ENCODE peak calls at places on chromosome X, in five cellular contexts. One of them, this sample, is unnamed.

GRCh38 chrX:9315086-9315485 is 149.8 kb upstream of the TBL1X start:
- DNase-seq in head of caudate nucleus: no peak
- DNase-seq in caudate nucleus: no peak
- DNase-seq in CD4-positive, alpha-beta T cell: no peak
- DNase-seq in pancreas: no peak
- DNase-seq in this sample: no peak

GRCh38 chrX:46929439-46930018 is 17.3 kb downstream of the JADE3 start:
- DNase-seq in caudate nucleus: no peak
- DNase-seq in pancreas: no peak
- DNase-seq in CD4-positive, alpha-beta T cell: no peak
- DNase-seq in head of caudate nucleus: no peak
- DNase-seq in this sample: no peak

GRCh38 chrX:10529344-10529743 is 91.0 kb downstream of the MID1 start:
- DNase-seq in pancreas: no peak
- DNase-seq in head of caudate nucleus: no peak
- DNase-seq in caudate nucleus: no peak
- DNase-seq in CD4-positive, alpha-beta T cell: no peak
- DNase-seq in this sample: no peak

GRCh38 chrX:42714981-42715688 is 62.8 kb downstream of the PPP1R2C start:
- DNase-seq in pancreas: peak; percentile 70
- DNase-seq in head of caudate nucleus: peak; percentile 69
- DNase-seq in CD4-positive, alpha-beta T cell: peak; percentile 36
- DNase-seq in caudate nucleus: no peak
- DNase-seq in this sample: peak; percentile 66

GRCh38 chrX:103177561-103177960 is 37.3 kb upstream of the BEX4 start:
- DNase-seq in CD4-positive, alpha-beta T cell: no peak
- DNase-seq in head of caudate nucleus: no peak
- DNase-seq in caudate nucleus: no peak
- DNase-seq in pancreas: no peak
- DNase-seq in this sample: no peak

GRCh38 chrX:49754238-49754857 is 58.6 kb upstream of the PAGE1 start:
- DNase-seq in CD4-positive, alpha-beta T cell: peak; percentile 38
- DNase-seq in caudate nucleus: no peak
- DNase-seq in pancreas: peak; percentile 6
- DNase-seq in head of caudate nucleus: no peak
- DNase-seq in this sample: peak; percentile 27

GRCh38 chrX:50470103-50471031 is at the start of gene DGKK:
- DNase-seq in caudate nucleus: no peak
- DNase-seq in pancreas: no peak
- DNase-seq in head of caudate nucleus: no peak
- DNase-seq in CD4-positive, alpha-beta T cell: no peak
- DNase-seq in this sample: no peak

GRCh38 chrX:18931972-18932371 is 51.9 kb downstream of the PHKA2 start:
- DNase-seq in pancreas: no peak
- DNase-seq in caudate nucleus: no peak
- DNase-seq in head of caudate nucleus: no peak
- DNase-seq in CD4-positive, alpha-beta T cell: no peak
- DNase-seq in this sample: peak; percentile 20

GRCh38 chrX:149312936-149313432 is 192.1 kb downstream of the IDS start:
- DNase-seq in pancreas: no peak
- DNase-seq in CD4-positive, alpha-beta T cell: no peak
- DNase-seq in caudate nucleus: no peak
- DNase-seq in head of caudate nucleus: no peak
- DNase-seq in this sample: no peak

GRCh38 chrX:109760922-109761250 is 27.8 kb upstream of the ACSL4 start:
- DNase-seq in pancreas: no peak
- DNase-seq in head of caudate nucleus: no peak
- DNase-seq in caudate nucleus: no peak
- DNase-seq in CD4-positive, alpha-beta T cell: no peak
- DNase-seq in this sample: no peak

GRCh38 chrX:68997911-68998310 is 167.3 kb downstream of the PJA1 start:
- DNase-seq in CD4-positive, alpha-beta T cell: no peak
- DNase-seq in caudate nucleus: no peak
- DNase-seq in pancreas: peak; percentile 41
- DNase-seq in head of caudate nucleus: no peak
- DNase-seq in this sample: peak; percentile 52

GRCh38 chrX:149504226-149504914 is 736 bp downstream of the IDS start:
- DNase-seq in CD4-positive, alpha-beta T cell: peak; percentile 60
- DNase-seq in pancreas: no peak
- DNase-seq in caudate nucleus: no peak
- DNase-seq in head of caudate nucleus: no peak
- DNase-seq in this sample: no peak

GRCh38 chrX:20267924-20268701 is 1.4 kb upstream of the RPS6KA3 start:
- DNase-seq in caudate nucleus: no peak
- DNase-seq in pancreas: peak; percentile 50
- DNase-seq in head of caudate nucleus: peak; percentile 45
- DNase-seq in CD4-positive, alpha-beta T cell: no peak
- DNase-seq in this sample: peak; percentile 51

GRCh38 chrX:133542476-133542875 is 127.2 kb upstream of the GPC4 start:
- DNase-seq in CD4-positive, alpha-beta T cell: no peak
- DNase-seq in caudate nucleus: no peak
- DNase-seq in head of caudate nucleus: no peak
- DNase-seq in pancreas: no peak
- DNase-seq in this sample: no peak

GRCh38 chrX:72487661-72488060 is 85.0 kb downstream of the HDAC8 start:
- DNase-seq in CD4-positive, alpha-beta T cell: no peak
- DNase-seq in head of caudate nucleus: no peak
- DNase-seq in caudate nucleus: no peak
- DNase-seq in pancreas: no peak
- DNase-seq in this sample: no peak

GRCh38 chrX:24396236-24396929 is 35.9 kb downstream of the SUPT20HL1 start:
- DNase-seq in head of caudate nucleus: no peak
- DNase-seq in caudate nucleus: no peak
- DNase-seq in CD4-positive, alpha-beta T cell: no peak
- DNase-seq in pancreas: no peak
- DNase-seq in this sample: no peak

GRCh38 chrX:16826207-16826606 is 39.9 kb downstream of the TXLNG start:
- DNase-seq in caudate nucleus: no peak
- DNase-seq in CD4-positive, alpha-beta T cell: no peak
- DNase-seq in pancreas: no peak
- DNase-seq in head of caudate nucleus: no peak
- DNase-seq in this sample: no peak

GRCh38 chrX:73863852-73864251 is 300.9 kb downstream of the CHIC1 start:
- DNase-seq in head of caudate nucleus: no peak
- DNase-seq in caudate nucleus: no peak
- DNase-seq in CD4-positive, alpha-beta T cell: no peak
- DNase-seq in pancreas: no peak
- DNase-seq in this sample: no peak

GRCh38 chrX:103540145-103540544 is 20.9 kb upstream of the RAB40A start:
- DNase-seq in head of caudate nucleus: no peak
- DNase-seq in CD4-positive, alpha-beta T cell: no peak
- DNase-seq in caudate nucleus: no peak
- DNase-seq in pancreas: no peak
- DNase-seq in this sample: no peak

GRCh38 chrX:134734343-134735001 is 76.2 kb upstream of the PLAC1 start:
- DNase-seq in head of caudate nucleus: no peak
- DNase-seq in caudate nucleus: no peak
- DNase-seq in pancreas: no peak
- DNase-seq in CD4-positive, alpha-beta T cell: no peak
- DNase-seq in this sample: no peak

GRCh38 chrX:76555816-76556215 is 128.3 kb downstream of the MAGEE1 start:
- DNase-seq in CD4-positive, alpha-beta T cell: no peak
- DNase-seq in pancreas: no peak
- DNase-seq in caudate nucleus: no peak
- DNase-seq in head of caudate nucleus: no peak
- DNase-seq in this sample: no peak

GRCh38 chrX:103687073-103687695 is 685 bp upstream of the MORF4L2 start:
- DNase-seq in caudate nucleus: peak; percentile 39
- DNase-seq in CD4-positive, alpha-beta T cell: peak; percentile 88
- DNase-seq in pancreas: peak; percentile 81
- DNase-seq in head of caudate nucleus: peak; percentile 86
- DNase-seq in this sample: peak; percentile 88

GRCh38 chrX:131861088-131861787 is 161.9 kb upstream of the STK26 start:
- DNase-seq in caudate nucleus: no peak
- DNase-seq in pancreas: no peak
- DNase-seq in head of caudate nucleus: no peak
- DNase-seq in CD4-positive, alpha-beta T cell: no peak
- DNase-seq in this sample: no peak

This sample was measured in colonic mucosa.